ENCODE peak calls at places on chromosomes 2 and 18, in nine cellular contexts. B is hypothalamus; G is activated CD4-positive, alpha-beta T cell treated with anti-CD3 and anti-CD28 coated beads, Interleukin-2, amount 10 ng/mL, durations not matched to agents 7 days and 5 days; Q is dermis microvascular lymphatic vessel endothelial cell; S is HTR-8/SVneo; W is breast epithelium; N is CD4-positive, alpha-beta T cell; A is cerebellum; E is fibroblast of lung. R is an unnamed sample.

GRCh38 chr2:148552675-148553331 is 91.7 kb upstream of the EPC2 start:
- DNase-seq in B (no peak), G (peak; percentile 70), Q (no peak), S (no peak), W (no peak), N (no peak), A (no peak), E (peak; percentile 60), R (no peak)

GRCh38 chr18:22309191-22309590 is 108.5 kb downstream of the CTAGE1 start:
- DNase-seq in B (no peak), G (no peak), Q (no peak), S (no peak), W (no peak), N (no peak), A (no peak), E (peak; percentile 47), R (no peak)

GRCh38 chr2:209376686-209377085 is 47.2 kb upstream of the MAP2 start:
- DNase-seq in B (no peak), G (no peak), Q (no peak), S (no peak), W (no peak), N (no peak), A (no peak), E (no peak), R (no peak)

GRCh38 chr2:71100195-71100964 is 29.6 kb downstream of the MCEE start:
- DNase-seq in B (no peak), G (peak; percentile 38), Q (peak; percentile 70), S (peak; percentile 86), W (peak; percentile 63), N (no peak), A (peak; percentile 51), E (peak; percentile 74), R (peak; percentile 55)

GRCh38 chr2:103289101-103289725 is 527.4 kb downstream of the TMEM182 start:
- DNase-seq in B (no peak), G (no peak), Q (no peak), S (no peak), W (no peak), N (no peak), A (no peak), E (no peak), R (no peak)

GRCh38 chr2:54586062-54586982 is 130.2 kb downstream of the SPTBN1 start:
- DNase-seq in B (no peak), G (no peak), Q (peak; percentile 85), S (no peak), W (no peak), N (no peak), A (no peak), E (peak; percentile 68), R (no peak)

GRCh38 chr2:12556762-12557161 is 160.0 kb upstream of the TRIB2 start:
- DNase-seq in B (no peak), G (no peak), Q (peak; percentile 45), S (peak; percentile 31), W (no peak), N (no peak), A (no peak), E (peak; percentile 71), R (no peak)

GRCh38 chr2:181655519-181655918 is 1.4 kb downstream of the CERKL start:
- DNase-seq in B (no peak), G (no peak), Q (no peak), S (no peak), W (no peak), N (no peak), A (peak; percentile 44), E (peak; percentile 26), R (no peak)

GRCh38 chr2:47093626-47094025 is 61.5 kb downstream of the STPG4 start:
- DNase-seq in B (no peak), G (no peak), Q (no peak), S (no peak), W (no peak), N (no peak), A (no peak), E (no peak), R (no peak)

GRCh38 chr2:70974592-70974991 is 3.8 kb upstream of the ANKRD53 start:
- DNase-seq in B (no peak), G (no peak), Q (no peak), S (no peak), W (no peak), N (no peak), A (no peak), E (no peak), R (no peak)

GRCh38 chr2:74003494-74004211 is 18.9 kb downstream of the TET3 start:
- DNase-seq in B (no peak), G (no peak), Q (no peak), S (no peak), W (no peak), N (no peak), A (peak; percentile 78), E (peak; percentile 67), R (no peak)

GRCh38 chr18:52190195-52190594 is 149.8 kb upstream of the DCC start:
- DNase-seq in B (no peak), G (no peak), Q (no peak), S (no peak), W (no peak), N (no peak), A (no peak), E (no peak), R (no peak)

GRCh38 chr2:39665811-39666488 is at the start of gene TMEM178A:
- DNase-seq in B (no peak), G (no peak), Q (peak; percentile 7), S (peak; percentile 43), W (no peak), N (no peak), A (peak; percentile 64), E (no peak), R (peak; percentile 37)

GRCh38 chr2:3151153-3151918 is 226.3 kb downstream of the EIPR1 start:
- DNase-seq in B (no peak), G (no peak), Q (no peak), S (no peak), W (no peak), N (no peak), A (no peak), E (no peak), R (no peak)

GRCh38 chr2:204933735-204934361 is 388.6 kb downstream of the PARD3B start:
- DNase-seq in B (no peak), G (no peak), Q (no peak), S (no peak), W (no peak), N (no peak), A (no peak), E (no peak), R (no peak)

GRCh38 chr2:30862054-30862651 is 54.9 kb upstream of the CAPN13 start:
- DNase-seq in B (no peak), G (peak; percentile 60), Q (peak; percentile 72), S (peak; percentile 59), W (no peak), N (peak; percentile 7), A (no peak), E (peak; percentile 73), R (peak; percentile 53)

GRCh38 chr18:13730486-13730885 is 4.0 kb downstream of the RNMT start:
- DNase-seq in B (no peak), G (no peak), Q (no peak), S (no peak), W (no peak), N (no peak), A (no peak), E (no peak), R (no peak)

GRCh38 chr2:12006841-12007240 is 260.4 kb downstream of the LPIN1 start:
- DNase-seq in B (no peak), G (no peak), Q (peak; percentile 49), S (peak; percentile 37), W (no peak), N (no peak), A (no peak), E (no peak), R (peak; percentile 36)

GRCh38 chr18:14939141-14939540 is 191.2 kb downstream of the ANKRD30B start:
- DNase-seq in B (no peak), G (no peak), Q (no peak), S (no peak), W (no peak), N (no peak), A (no peak), E (no peak), R (no peak)

R was measured in neural crest cell.